ENCODE peak calls at places on chromosomes 4 and X, in four cellular contexts. B is K562, Y is body of pancreas, E is cardiac muscle cell. S is an unnamed sample. For H3K36me3, the result is how much of the 10 kb centered on the place peaks cover.

GRCh38 chr4:187993827-187994226 is 1.7 kb upstream of the ZFP42 start:
- DNase-seq in E (peak), Y (no peak), B (peak), S (peak)

GRCh38 chr4:118939169-118939779 is 50.6 kb downstream of the SYNPO2 start:
- DNase-seq in Y (no peak), B (no peak), E (no peak), S (no peak)

GRCh38 chr4:108135549-108136209 is 33.1 kb downstream of the LEF1 start:
- DNase-seq in Y (no peak), E (no peak), B (peak), S (peak)

GRCh38 chr4:78551420-78552351 is at the start of gene ANXA3:
- DNase-seq in B (peak), E (peak), Y (peak), S (peak)

GRCh38 chr4:181509073-181509472 is 734.1 kb upstream of the TENM3 start:
- DNase-seq in Y (no peak), B (no peak), E (no peak), S (no peak)

GRCh38 chr4:156999175-156999517 is 27.5 kb upstream of the PDGFC start:
- DNase-seq in Y (peak), E (peak), B (no peak), S (no peak)

GRCh38 chr4:182554736-182555135 is 311.5 kb downstream of the TENM3 start:
- DNase-seq in Y (no peak), B (no peak), E (no peak), S (no peak)

GRCh38 chr4:113684534-113685091 is 76.9 kb downstream of the CAMK2D start:
- DNase-seq in B (no peak), E (peak), Y (peak), S (peak)

GRCh38 chrX:73765776-73766465 is 202.9 kb downstream of the CHIC1 start:
- DNase-seq in Y (no peak), B (no peak), E (no peak), S (no peak)

GRCh38 chrX:102784550-102784949 is 64.0 kb downstream of the GPRASP3 start:
- DNase-seq in Y (no peak), B (no peak), E (no peak), S (no peak)

GRCh38 chrX:49199906-49200771 is at the start of gene SYP:
- DNase-seq in E (peak), B (peak), Y (peak), S (peak)

GRCh38 chrX:42097491-42097890 is 174.1 kb upstream of the CASK start:
- DNase-seq in E (no peak), B (no peak), Y (no peak), S (no peak)

GRCh38 chr4:2250764-2251072 is 8.8 kb upstream of the HAUS3 start:
- DNase-seq in B (no peak), E (no peak), Y (no peak), S (no peak)

GRCh38 chr4:3291969-3292570 is 751 bp upstream of the RGS12 start:
- DNase-seq in Y (peak), E (peak), B (peak), S (peak)

GRCh38 chrX:136200466-136200865 is 50.7 kb downstream of the MAP7D3 start:
- DNase-seq in Y (no peak), B (peak), E (no peak), S (no peak)

GRCh38 chr4:84685105-84685504 is 102.2 kb downstream of the CDS1 start:
- DNase-seq in Y (no peak), E (no peak), B (no peak), S (no peak)

GRCh38 chr4:84681488-84682274 is 98.8 kb downstream of the CDS1 start:
- DNase-seq in E (peak), B (peak), Y (no peak), S (no peak)

GRCh38 chr4:84684361-84684760 is 101.4 kb downstream of the CDS1 start:
- DNase-seq in Y (no peak), E (no peak), B (no peak), S (no peak)

GRCh38 chr4:84683486-84683885 is 100.6 kb downstream of the CDS1 start:
- DNase-seq in Y (no peak), B (no peak), E (no peak), S (no peak)

GRCh38 chr4:84683065-84683464 is 100.1 kb downstream of the CDS1 start:
- DNase-seq in B (no peak), E (no peak), Y (no peak), S (no peak)
- H3K36me3 ChIP-seq in B (under half), E (under half), Y (under half), S (under half)

GRCh38 chr4:133910165-133910564 is 291.4 kb downstream of the PABPC4L start:
- DNase-seq in B (no peak), Y (no peak), E (no peak), S (no peak)
- H3K36me3 ChIP-seq in B (under half), Y (under half), E (under half), S (under half)

GRCh38 chrX:47200385-47201150 is 6.9 kb downstream of the UBA1 start:
- DNase-seq in Y (no peak), E (no peak), B (no peak), S (peak)
- H3K36me3 ChIP-seq in Y (under half), E (half or more), B (half or more), S (under half)

GRCh38 chr4:40829586-40829985 is 79.8 kb downstream of the NSUN7 start:
- DNase-seq in Y (peak), E (no peak), B (no peak), S (no peak)
- H3K36me3 ChIP-seq in Y (under half), E (under half), B (under half), S (under half)

GRCh38 chr4:184768296-184768695 is 34.4 kb upstream of the CENPU start:
- DNase-seq in Y (no peak), E (no peak), B (no peak), S (no peak)
- H3K36me3 ChIP-seq in Y (under half), E (half or more), B (under half), S (under half)

GRCh38 chr4:184632842-184633241 is 16.4 kb downstream of the CASP3 start:
- DNase-seq in Y (no peak), B (no peak), E (no peak), S (no peak)
- H3K36me3 ChIP-seq in Y (under half), B (half or more), E (half or more), S (under half)

GRCh38 chrX:24204958-24205357 is 55.4 kb downstream of the ZFX start:
- DNase-seq in E (no peak), Y (no peak), B (no peak), S (no peak)

GRCh38 chrX:24204331-24204730 is 54.8 kb downstream of the ZFX start:
- DNase-seq in Y (no peak), E (no peak), B (no peak), S (no peak)

GRCh38 chrX:24208494-24209240 is 59.1 kb downstream of the ZFX start:
- DNase-seq in B (no peak), Y (peak), E (no peak), S (no peak)

GRCh38 chrX:24210190-24210589 is 60.7 kb downstream of the ZFX start:
- DNase-seq in B (no peak), Y (no peak), E (no peak), S (no peak)

DNA sequence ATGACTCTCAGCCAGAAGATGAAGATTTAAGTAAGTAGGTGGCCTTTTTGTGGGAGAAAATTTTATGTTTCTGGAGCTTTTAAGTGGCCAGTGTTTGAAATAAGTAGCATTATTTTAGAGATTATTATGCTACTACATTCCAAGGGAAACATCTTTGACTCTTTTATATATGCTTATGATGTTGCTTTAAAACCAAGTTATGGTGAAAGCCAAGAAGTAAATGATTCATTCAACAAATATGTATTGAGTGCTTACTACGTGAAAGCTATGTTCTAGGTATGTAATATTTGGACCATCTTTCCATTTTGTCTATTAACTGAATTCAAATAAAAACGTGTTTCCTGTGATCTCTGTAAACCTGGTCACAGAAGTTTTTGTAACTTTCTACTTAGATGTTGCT is 58.3 kb downstream of the ZFX start:
- DNase-seq in B (no peak), Y (no peak), E (no peak), S (no peak)
- H3K36me3 ChIP-seq in B (half or more), Y (under half), E (half or more), S (under half)

GRCh38 chrX:154774622-154775021 is 12.0 kb downstream of the DKC1 start:
- DNase-seq in Y (no peak), E (no peak), B (no peak), S (no peak)
- H3K36me3 ChIP-seq in Y (under half), E (under half), B (half or more), S (under half)